ENCODE peak calls at places on chromosome 17, in four cellular contexts. One of them, this sample, is unnamed. For H3K4me1, the result is how much of the 10 kb centered on the place peaks cover.

GRCh38 chr17:67377727-67378443 is 804 bp downstream of the PITPNC1 start:
- DNase-seq in colonic mucosa: peak
- DNase-seq in fibroblast of lung: peak
- DNase-seq in H9: peak
- DNase-seq in this sample: peak

GRCh38 chr17:75824591-75825518 is 19.3 kb downstream of the UNC13D start:
- DNase-seq in colonic mucosa: no peak
- DNase-seq in H9: no peak
- DNase-seq in fibroblast of lung: no peak
- DNase-seq in this sample: no peak

GRCh38 chr17:31525801-31526549 is 134.5 kb downstream of the RAB11FIP4 start:
- DNase-seq in fibroblast of lung: no peak
- DNase-seq in colonic mucosa: no peak
- DNase-seq in H9: peak
- DNase-seq in this sample: no peak

GRCh38 chr17:76268015-76268749 is 3.0 kb downstream of the UBALD2 start:
- DNase-seq in H9: no peak
- DNase-seq in fibroblast of lung: peak
- DNase-seq in colonic mucosa: peak
- DNase-seq in this sample: peak

GRCh38 chr17:57274162-57274561 is 17.8 kb downstream of the MSI2 start:
- DNase-seq in colonic mucosa: no peak
- DNase-seq in H9: no peak
- DNase-seq in fibroblast of lung: no peak
- DNase-seq in this sample: no peak

GRCh38 chr17:18280766-18281165 is 20.3 kb downstream of the MIEF2 start:
- DNase-seq in colonic mucosa: no peak
- DNase-seq in fibroblast of lung: no peak
- DNase-seq in H9: no peak
- DNase-seq in this sample: no peak

GRCh38 chr17:67585077-67585602 is 132.6 kb upstream of the NOL11 start:
- DNase-seq in fibroblast of lung: no peak
- DNase-seq in H9: no peak
- DNase-seq in colonic mucosa: no peak
- DNase-seq in this sample: no peak

GRCh38 chr17:29048440-29049360 is 5.8 kb downstream of the PIPOX start:
- DNase-seq in colonic mucosa: no peak
- DNase-seq in fibroblast of lung: peak
- DNase-seq in H9: no peak
- DNase-seq in this sample: no peak

GRCh38 chr17:82384051-82384729 is 12.6 kb downstream of the UTS2R start:
- DNase-seq in fibroblast of lung: no peak
- DNase-seq in colonic mucosa: no peak
- DNase-seq in H9: no peak
- DNase-seq in this sample: no peak

GRCh38 chr17:12731839-12732238 is 57.5 kb upstream of the ARHGAP44 start:
- DNase-seq in H9: peak
- DNase-seq in colonic mucosa: no peak
- DNase-seq in fibroblast of lung: no peak
- DNase-seq in this sample: no peak

DNA sequence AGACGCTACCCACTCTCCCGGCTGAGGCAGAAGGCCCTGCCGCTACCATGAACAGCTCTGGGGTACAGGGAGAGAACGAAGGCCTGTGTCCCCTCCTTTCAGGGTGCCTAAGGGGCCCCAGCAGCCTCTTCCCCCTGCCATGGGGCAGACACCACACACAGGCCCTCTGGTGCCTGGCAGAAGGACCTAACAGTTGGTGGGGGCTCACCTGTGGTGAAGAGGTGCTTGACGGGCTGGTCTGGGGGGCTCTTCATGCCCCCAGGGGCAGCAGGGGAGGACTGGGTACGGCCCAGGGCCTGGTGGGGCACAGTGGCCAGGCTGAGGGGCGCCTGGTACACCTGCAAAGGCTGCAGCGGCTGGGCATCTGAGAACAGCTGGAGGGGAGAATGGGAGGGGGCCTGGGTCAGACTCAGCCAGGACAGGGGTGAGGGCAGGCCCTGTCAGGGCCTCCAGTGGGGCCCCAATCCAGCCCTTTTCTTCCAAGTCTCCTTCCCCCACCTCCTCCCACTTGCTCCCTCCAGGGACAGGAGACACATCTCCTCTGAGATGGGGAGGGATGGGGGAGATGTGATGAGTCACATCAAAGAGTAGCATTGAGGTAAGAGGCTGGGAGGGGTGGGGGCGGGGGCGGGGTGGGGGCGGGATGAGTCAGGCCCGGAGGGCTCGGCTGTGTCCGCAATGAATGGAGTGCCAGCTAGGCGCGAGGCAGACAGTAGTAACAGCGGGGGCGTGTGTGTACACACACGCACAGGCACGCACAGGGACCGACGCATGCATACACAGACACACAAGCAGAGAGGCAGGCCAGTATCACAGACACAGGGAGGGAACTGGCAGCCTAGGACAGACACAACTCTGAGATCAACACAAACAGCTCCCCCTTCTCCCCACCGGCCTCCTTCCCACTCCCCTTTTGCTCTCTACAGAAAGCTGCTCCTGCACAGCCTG is 16.1 kb downstream of the G6PC3 start:
- DNase-seq in H9: peak
- DNase-seq in fibroblast of lung: peak
- DNase-seq in colonic mucosa: no peak
- DNase-seq in this sample: peak
- TF ChIP-seq CTCF in H9: no peak
- TF ChIP-seq CTCF in fibroblast of lung: no peak
- TF ChIP-seq CTCF in colonic mucosa: no peak
- TF ChIP-seq CTCF in this sample: no peak

GRCh38 chr17:51029568-51030463 is 90.9 kb downstream of the SPAG9 start:
- DNase-seq in fibroblast of lung: peak
- DNase-seq in H9: no peak
- DNase-seq in colonic mucosa: no peak
- DNase-seq in this sample: no peak
- H3K27ac ChIP-seq in fibroblast of lung: peak
- H3K27ac ChIP-seq in H9: no peak
- H3K27ac ChIP-seq in colonic mucosa: peak
- H3K27ac ChIP-seq in this sample: peak

GRCh38 chr17:50003916-50004315 is 8.9 kb upstream of the DLX3 start:
- DNase-seq in fibroblast of lung: no peak
- DNase-seq in H9: no peak
- DNase-seq in colonic mucosa: no peak
- DNase-seq in this sample: no peak
- H3K4me1 ChIP-seq in fibroblast of lung: under half
- H3K4me1 ChIP-seq in H9: under half
- H3K4me1 ChIP-seq in colonic mucosa: under half
- H3K4me1 ChIP-seq in this sample: under half

GRCh38 chr17:61248399-61248798 is 151.2 kb upstream of the TBX2 start:
- DNase-seq in fibroblast of lung: peak
- DNase-seq in H9: no peak
- DNase-seq in colonic mucosa: peak
- DNase-seq in this sample: no peak

GRCh38 chr17:61250335-61250890 is 149.2 kb upstream of the TBX2 start:
- DNase-seq in fibroblast of lung: peak
- DNase-seq in H9: no peak
- DNase-seq in colonic mucosa: no peak
- DNase-seq in this sample: no peak

GRCh38 chr17:61245706-61246135 is 153.9 kb upstream of the TBX2 start:
- DNase-seq in fibroblast of lung: no peak
- DNase-seq in H9: peak
- DNase-seq in colonic mucosa: no peak
- DNase-seq in this sample: no peak

GRCh38 chr17:61249649-61250301 is 149.9 kb upstream of the TBX2 start:
- DNase-seq in colonic mucosa: no peak
- DNase-seq in H9: no peak
- DNase-seq in fibroblast of lung: no peak
- DNase-seq in this sample: no peak

GRCh38 chr17:61247438-61247837 is 152.2 kb upstream of the TBX2 start:
- DNase-seq in fibroblast of lung: peak
- DNase-seq in H9: no peak
- DNase-seq in colonic mucosa: no peak
- DNase-seq in this sample: no peak
- TF ChIP-seq CTCF in fibroblast of lung: no peak
- TF ChIP-seq CTCF in H9: no peak
- TF ChIP-seq CTCF in colonic mucosa: no peak
- TF ChIP-seq CTCF in this sample: no peak